ENCODE peak calls at places on chromosomes 13 and 19, in nine cellular contexts. H is Calu3; R is astrocyte of the hippocampus; X is activated CD4-positive, alpha-beta T cell treated with anti-CD3 and anti-CD28 coated beads for 4 hours; F is activated naive CD4-positive, alpha-beta T cell treated with Interleukin-2 at 50 U/mL for 16 hours; J is stimulated activated CD8-positive, alpha-beta memory T cell treated with anti-CD3 and anti-CD28 coated beads, Interleukin-15, amount 100 ng/mL, for 24 hours; L is sciatic nerve; Z is stimulated activated CD4-positive, alpha-beta T cell treated with anti-CD3 and anti-CD28 coated beads, Interleukin-1b, Interleukin-23, amount 100 ng/mL, for 4 hours; O is AML-193. Y is an unnamed sample.

GRCh38 chr13:111359237-111359915 is 38.9 kb downstream of the TEX29 start:
- DNase-seq in H (no peak), R (peak), F (no peak), O (no peak), J (no peak), L (no peak), Z (no peak), X (no peak), Y (no peak)

GRCh38 chr19:33780746-33781145 is 15.9 kb upstream of the KCTD15 start:
- DNase-seq in X (no peak), Z (no peak), H (no peak), F (no peak), R (no peak), O (no peak), J (no peak), L (no peak), Y (no peak)

GRCh38 chr13:21242236-21242635 is 65.8 kb downstream of the MRPL57 start:
- DNase-seq in R (no peak), L (no peak), X (no peak), Z (no peak), O (no peak), H (no peak), J (no peak), F (no peak), Y (no peak)

GRCh38 chr19:41530761-41531301 is 45.1 kb upstream of the CEACAM21 start:
- DNase-seq in O (peak), H (no peak), X (no peak), L (no peak), R (no peak), F (no peak), J (no peak), Z (no peak), Y (peak)

GRCh38 chr13:102399791-102400618 is 1.8 kb downstream of the FGF14 start:
- DNase-seq in F (peak), J (no peak), X (peak), R (peak), O (no peak), L (peak), Z (no peak), H (peak), Y (peak)

GRCh38 chr13:43044720-43045301 is 21.4 kb downstream of the DNAJC15 start:
- DNase-seq in L (no peak), J (no peak), H (no peak), X (no peak), F (no peak), O (no peak), Z (no peak), R (no peak), Y (no peak)

GRCh38 chr19:52901842-52902241 is 4.4 kb upstream of the ZNF320 start:
- DNase-seq in J (no peak), R (no peak), L (no peak), F (no peak), O (no peak), Z (no peak), X (no peak), H (no peak), Y (no peak)

GRCh38 chr13:110137677-110138008 is 169.3 kb downstream of the COL4A1 start:
- DNase-seq in H (peak), O (no peak), R (no peak), L (no peak), J (no peak), Z (peak), X (peak), F (peak), Y (peak)

GRCh38 chr13:24692541-24692940 is 12.3 kb downstream of the ATP12A start:
- DNase-seq in Z (no peak), R (peak), O (no peak), H (no peak), F (no peak), L (no peak), J (no peak), X (no peak), Y (no peak)

GRCh38 chr19:54451997-54452396 is 3.0 kb downstream of the LENG8 start:
- DNase-seq in J (no peak), O (no peak), X (no peak), R (no peak), H (no peak), Z (no peak), L (no peak), F (no peak), Y (no peak)

GRCh38 chr13:48533986-48534600 is 1.2 kb upstream of the RCBTB2 start:
- DNase-seq in L (no peak), H (no peak), X (no peak), J (no peak), Z (no peak), O (peak), R (no peak), F (no peak), Y (no peak)

GRCh38 chr19:35044317-35045117 is 3.0 kb downstream of the HPN start:
- DNase-seq in O (peak), X (peak), Z (peak), R (peak), H (peak), L (no peak), F (peak), J (peak), Y (peak)

GRCh38 chr13:86813198-86813597 is 858.0 kb upstream of the SLITRK5 start:
- DNase-seq in X (no peak), H (no peak), L (no peak), Z (no peak), F (no peak), O (no peak), J (no peak), R (no peak), Y (no peak)

GRCh38 chr13:99432637-99433542 is 68.4 kb upstream of the TM9SF2 start:
- DNase-seq in R (peak), O (peak), F (peak), Z (peak), H (no peak), J (peak), X (peak), L (peak), Y (peak)

GRCh38 chr13:37656247-37656940 is 57.8 kb upstream of the POSTN start:
- DNase-seq in Z (no peak), R (peak), L (no peak), H (peak), X (no peak), F (no peak), J (no peak), O (no peak), Y (no peak)

GRCh38 chr13:103036268-103036667 is 29.9 kb downstream of the SLC10A2 start:
- DNase-seq in F (no peak), J (no peak), O (no peak), Z (no peak), L (no peak), R (no peak), X (no peak), H (no peak), Y (no peak)

GRCh38 chr13:48761256-48761655 is 107.5 kb downstream of the CYSLTR2 start:
- DNase-seq in X (no peak), O (no peak), Z (no peak), L (no peak), F (no peak), H (no peak), J (no peak), R (no peak), Y (no peak)

GRCh38 chr19:41670755-41671154 is 17.3 kb downstream of the CEACAM7 start:
- DNase-seq in R (no peak), L (no peak), X (no peak), Z (no peak), H (no peak), J (no peak), F (no peak), O (no peak), Y (no peak)